ENCODE peak calls at places on chromosomes 6 and 20, in four cellular contexts. R is lower leg skin, Z is T-helper 9 cell, J is activated T-cell treated with anti-CD3 and anti-CD28 coated beads for 4 hours. T is an unnamed sample.
A peak's percentile ranks its signal among the peaks of the same experiment; 100 is the strongest.

GRCh38 chr20:56831795-56832194 is 202.7 kb downstream of the TFAP2C start:
- DNase-seq in R (no peak), Z (no peak), J (no peak), T (no peak)

GRCh38 chr6:79949235-79949634 is 1.9 kb upstream of the ELOVL4 start:
- DNase-seq in R (no peak), Z (peak; percentile 58), J (peak; percentile 30), T (no peak)

GRCh38 chr6:147133669-147134068 is 70.5 kb upstream of the STXBP5 start:
- DNase-seq in R (no peak), Z (no peak), J (no peak), T (no peak)

GRCh38 chr6:14046476-14047068 is 71.0 kb upstream of the CD83 start:
- DNase-seq in R (no peak), Z (no peak), J (peak; percentile 34), T (no peak)

GRCh38 chr6:156827382-156827781 is 50.2 kb downstream of the ARID1B start:
- DNase-seq in R (no peak), Z (no peak), J (no peak), T (no peak)

GRCh38 chr6:33706136-33706725 is 5.3 kb downstream of the UQCC2 start:
- DNase-seq in R (no peak), Z (no peak), J (no peak), T (peak; percentile 46)

GRCh38 chr6:107061125-107062020 is 33.4 kb downstream of the MTRES1 start:
- DNase-seq in R (no peak), Z (no peak), J (no peak), T (no peak)

GRCh38 chr6:129314575-129314974 is 395.4 kb downstream of the ARHGAP18 start:
- DNase-seq in R (no peak), Z (no peak), J (no peak), T (no peak)

GRCh38 chr20:25380945-25381614 is 9.6 kb downstream of the ABHD12 start:
- DNase-seq in R (no peak), Z (no peak), J (no peak), T (no peak)

GRCh38 chr6:157690441-157691210 is 132.4 kb upstream of the SNX9 start:
- DNase-seq in R (peak; percentile 70), Z (no peak), J (no peak), T (peak; percentile 18)

GRCh38 chr6:43290905-43291355 is 7.1 kb upstream of the SLC22A7 start:
- DNase-seq in R (no peak), Z (no peak), J (no peak), T (peak; percentile 15)

GRCh38 chr20:45779011-45779915 is 12.4 kb downstream of the WFDC3 start:
- DNase-seq in R (peak; percentile 98), Z (no peak), J (no peak), T (peak; percentile 92)

GRCh38 chr6:111985202-111985731 is 68.6 kb upstream of the CCN6 start:
- DNase-seq in R (no peak), Z (no peak), J (peak; percentile 29), T (no peak)

GRCh38 chr20:49286689-49287551 is 9.1 kb upstream of the ZNFX1 start:
- DNase-seq in R (no peak), Z (no peak), J (no peak), T (no peak)

GRCh38 chr20:3614509-3614908 is 48.7 kb downstream of the GFRA4 start:
- DNase-seq in R (no peak), Z (no peak), J (no peak), T (no peak)

GRCh38 chr6:34792605-34793500 is 970 bp downstream of the BLTP3A start:
- DNase-seq in R (peak; percentile 87), Z (no peak), J (peak; percentile 3), T (no peak)

GRCh38 chr20:20229595-20229994 is 138.3 kb upstream of the INSM1 start:
- DNase-seq in R (no peak), Z (no peak), J (no peak), T (no peak)

GRCh38 chr20:38286586-38287502 is 17.1 kb upstream of the BPI start:
- DNase-seq in R (peak; percentile 72), Z (no peak), J (no peak), T (no peak)

GRCh38 chr6:133436652-133437051 is 195.5 kb downstream of the EYA4 start:
- DNase-seq in R (no peak), Z (no peak), J (no peak), T (no peak)

GRCh38 chr6:3226422-3227362 is 761 bp downstream of the TUBB2B start:
- DNase-seq in R (peak; percentile 86), Z (peak; percentile 16), J (no peak), T (peak; percentile 69)

GRCh38 chr20:63552481-63553249 is 1.3 kb upstream of the FNDC11 start:
- DNase-seq in R (no peak), Z (peak; percentile 48), J (peak; percentile 37), T (no peak)

GRCh38 chr6:68343901-68344300 is 291.2 kb upstream of the ADGRB3 start:
- DNase-seq in R (no peak), Z (no peak), J (no peak), T (no peak)

GRCh38 chr6:117205876-117206275 is 59.5 kb upstream of the VGLL2 start:
- DNase-seq in R (no peak), Z (no peak), J (no peak), T (no peak)

GRCh38 chr6:2197177-2197671 is 48.2 kb downstream of the GMDS start:
- DNase-seq in R (no peak), Z (no peak), J (no peak), T (no peak)

GRCh38 chr6:16470502-16471221 is 232.3 kb downstream of the GMPR start:
- DNase-seq in R (no peak), Z (no peak), J (no peak), T (no peak)

GRCh38 chr20:50237349-50237748 is 46.7 kb downstream of the CEBPB start:
- DNase-seq in R (no peak), Z (no peak), J (no peak), T (no peak)

GRCh38 chr6:80976336-80976735 is 776.1 kb downstream of the TENT5A start:
- DNase-seq in R (no peak), Z (no peak), J (no peak), T (no peak)

GRCh38 chr6:56749632-56750151 is 107.0 kb upstream of the DST start:
- DNase-seq in R (no peak), Z (no peak), J (no peak), T (no peak)

GRCh38 chr6:2733324-2733723 is 17.4 kb downstream of the MYLK4 start:
- DNase-seq in R (peak; percentile 90), Z (no peak), J (no peak), T (peak; percentile 80)

GRCh38 chr20:62355527-62356142 is 11.5 kb downstream of the LAMA5 start:
- DNase-seq in R (no peak), Z (no peak), J (no peak), T (no peak)

T was measured in upper lobe of right lung.